ENCODE peak calls at places on chromosome 21, in five cellular contexts. Q is NT2/D1, S is HepG2, F is H1, K is GM12878. R is an unnamed sample.

GRCh38 chr21:40013001-40013735 is 145.9 kb downstream of the PCP4 start:
- DNase-seq in F (no peak), S (no peak), Q (no peak), K (no peak), R (no peak)

GRCh38 chr21:36732761-36733160 is 33.8 kb downstream of the SIM2 start:
- DNase-seq in S (no peak), Q (no peak), K (no peak), F (no peak), R (no peak)

GRCh38 chr21:25578070-25578961 is 29.0 kb downstream of the MRPL39 start:
- DNase-seq in F (no peak), Q (no peak), S (peak), K (peak), R (no peak)

GRCh38 chr21:36554411-36555157 is 74.7 kb upstream of the CLDN14 start:
- DNase-seq in K (no peak), F (peak), Q (peak), S (no peak), R (no peak)

GRCh38 chr21:39020751-39021474 is 162.3 kb downstream of the PSMG1 start:
- DNase-seq in K (no peak), S (peak), Q (no peak), F (no peak), R (no peak)

GRCh38 chr21:42395302-42395701 is 550 bp downstream of the TMPRSS3 start:
- DNase-seq in K (no peak), Q (no peak), S (no peak), F (no peak), R (no peak)

GRCh38 chr21:38402795-38403194 is 95.5 kb downstream of the ERG start:
- DNase-seq in Q (no peak), F (no peak), K (no peak), S (no peak), R (no peak)

GRCh38 chr21:36725793-36726386 is 27.0 kb downstream of the SIM2 start:
- DNase-seq in Q (no peak), F (no peak), K (no peak), S (no peak), R (no peak)

GRCh38 chr21:41966341-41966833 is 12.6 kb upstream of the C2CD2 start:
- DNase-seq in F (peak), S (no peak), Q (no peak), K (no peak), R (no peak)

GRCh38 chr21:19340303-19340702 is 936.7 kb upstream of the TMPRSS15 start:
- DNase-seq in S (no peak), Q (no peak), F (no peak), K (no peak), R (no peak)

GRCh38 chr21:42570841-42571387 is 57.3 kb downstream of the SLC37A1 start:
- DNase-seq in K (no peak), S (no peak), F (no peak), Q (no peak), R (no peak)

GRCh38 chr21:42513151-42513984 is at the start of gene SLC37A1:
- DNase-seq in K (no peak), Q (no peak), F (peak), S (no peak), R (peak)

GRCh38 chr21:38504056-38504455 is 5.8 kb upstream of the ERG start:
- DNase-seq in S (no peak), Q (no peak), F (no peak), K (no peak), R (no peak)

GRCh38 chr21:41897690-41898089 is 18.5 kb upstream of the PRDM15 start:
- DNase-seq in S (no peak), F (peak), Q (no peak), K (no peak), R (no peak)

GRCh38 chr21:17536381-17536780 is 23.5 kb downstream of the CXADR start:
- DNase-seq in K (no peak), F (no peak), Q (no peak), S (no peak), R (no peak)

GRCh38 chr21:38994014-38994413 is 188.3 kb downstream of the ETS2 start:
- DNase-seq in Q (no peak), K (no peak), F (no peak), S (no peak), R (no peak)

GRCh38 chr21:26769613-26770188 is 75.5 kb downstream of the ADAMTS1 start:
- DNase-seq in F (no peak), K (no peak), Q (no peak), S (no peak), R (peak)

GRCh38 chr21:41095983-41096382 is 72.0 kb upstream of the BACE2 start:
- DNase-seq in F (no peak), Q (no peak), S (no peak), K (no peak), R (no peak)

GRCh38 chr21:37878946-37879660 is 37.2 kb downstream of the KCNJ6 start:
- DNase-seq in Q (no peak), F (no peak), S (no peak), K (no peak), R (no peak)

GRCh38 chr21:38349111-38349746 is 92.4 kb downstream of the KCNJ15 start:
- DNase-seq in Q (no peak), F (no peak), S (no peak), K (no peak), R (no peak)

GRCh38 chr21:36549470-36549869 is 69.5 kb upstream of the CLDN14 start:
- DNase-seq in Q (no peak), F (peak), S (no peak), K (no peak), R (no peak)

GRCh38 chr21:28421716-28422480 is 570.8 kb downstream of the LTN1 start:
- DNase-seq in S (no peak), Q (no peak), F (no peak), K (no peak), R (no peak)

GRCh38 chr21:14773777-14774345 is 227.7 kb upstream of the SAMSN1 start:
- DNase-seq in S (peak), K (no peak), Q (peak), F (peak), R (peak)

GRCh38 chr21:37337831-37338230 is 28.7 kb upstream of the DYRK1A start:
- DNase-seq in S (no peak), Q (no peak), F (no peak), K (no peak), R (no peak)

GRCh38 chr21:36509966-36510742 is 30.2 kb upstream of the CLDN14 start:
- DNase-seq in S (no peak), K (no peak), Q (no peak), F (no peak), R (no peak)

GRCh38 chr21:26449161-26449560 is 123.9 kb downstream of the CYYR1 start:
- DNase-seq in F (no peak), Q (no peak), K (no peak), S (no peak), R (no peak)

GRCh38 chr21:16193758-16194606 is 464.2 kb downstream of the USP25 start:
- DNase-seq in Q (peak), K (no peak), F (no peak), S (no peak), R (peak)

GRCh38 chr21:25983745-25984144 is 186.8 kb downstream of the APP start:
- DNase-seq in S (no peak), K (no peak), F (no peak), Q (no peak), R (no peak)

GRCh38 chr21:29470397-29470796 is 171.7 kb downstream of the BACH1 start:
- DNase-seq in Q (no peak), S (peak), K (no peak), F (no peak), R (no peak)

GRCh38 chr21:16674949-16675348 is 837.9 kb upstream of the CXADR start:
- DNase-seq in F (no peak), S (no peak), Q (no peak), K (no peak), R (no peak)

GRCh38 chr21:18155508-18156193 is 89.0 kb upstream of the CHODL start:
- DNase-seq in S (no peak), K (no peak), Q (peak), F (no peak), R (no peak)

GRCh38 chr21:42098957-42099547 is 27.9 kb downstream of the UMODL1 start:
- DNase-seq in K (no peak), S (no peak), Q (no peak), F (no peak), R (no peak)

GRCh38 chr21:38221594-38221993 is 35.2 kb upstream of the KCNJ15 start:
- DNase-seq in Q (no peak), S (no peak), K (no peak), F (no peak), R (no peak)

GRCh38 chr21:35005077-35005476 is 44.0 kb downstream of the RUNX1 start:
- DNase-seq in K (no peak), S (no peak), F (no peak), Q (no peak), R (no peak)

GRCh38 chr21:35006771-35007170 is 42.3 kb downstream of the RUNX1 start:
- DNase-seq in K (no peak), F (no peak), S (no peak), Q (no peak), R (no peak)

GRCh38 chr21:35005825-35006224 is 43.3 kb downstream of the RUNX1 start:
- DNase-seq in F (no peak), S (no peak), K (no peak), Q (no peak), R (no peak)

GRCh38 chr21:35006248-35006647 is 42.9 kb downstream of the RUNX1 start:
- DNase-seq in Q (no peak), K (no peak), S (no peak), F (no peak), R (no peak)

DNA sequence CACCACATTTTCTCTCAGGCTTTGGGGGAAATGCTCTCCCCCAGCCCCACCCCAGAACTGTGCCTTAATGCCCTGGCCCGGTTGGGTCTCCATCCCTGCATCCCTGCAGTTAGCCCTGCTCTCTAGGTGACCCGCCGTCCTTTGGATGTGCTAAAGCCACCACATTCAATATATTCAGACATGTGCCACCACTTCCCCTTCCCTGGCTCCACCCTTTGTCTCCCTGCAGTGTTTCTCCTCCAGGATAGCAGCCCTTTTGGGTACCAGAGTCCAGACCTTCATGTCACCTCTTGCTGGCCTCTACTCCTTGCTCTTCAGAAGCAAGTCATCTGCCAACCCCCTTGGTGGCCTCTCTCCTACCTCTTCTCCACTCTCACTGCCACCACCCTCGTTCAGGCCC is 41.8 kb downstream of the RUNX1 start:
- DNase-seq in K (no peak), S (no peak), F (no peak), Q (no peak), R (no peak)
- TF ChIP-seq SUZ12 in K (no peak), S (no peak), F (no peak), Q (no peak), R (no peak)

DNA sequence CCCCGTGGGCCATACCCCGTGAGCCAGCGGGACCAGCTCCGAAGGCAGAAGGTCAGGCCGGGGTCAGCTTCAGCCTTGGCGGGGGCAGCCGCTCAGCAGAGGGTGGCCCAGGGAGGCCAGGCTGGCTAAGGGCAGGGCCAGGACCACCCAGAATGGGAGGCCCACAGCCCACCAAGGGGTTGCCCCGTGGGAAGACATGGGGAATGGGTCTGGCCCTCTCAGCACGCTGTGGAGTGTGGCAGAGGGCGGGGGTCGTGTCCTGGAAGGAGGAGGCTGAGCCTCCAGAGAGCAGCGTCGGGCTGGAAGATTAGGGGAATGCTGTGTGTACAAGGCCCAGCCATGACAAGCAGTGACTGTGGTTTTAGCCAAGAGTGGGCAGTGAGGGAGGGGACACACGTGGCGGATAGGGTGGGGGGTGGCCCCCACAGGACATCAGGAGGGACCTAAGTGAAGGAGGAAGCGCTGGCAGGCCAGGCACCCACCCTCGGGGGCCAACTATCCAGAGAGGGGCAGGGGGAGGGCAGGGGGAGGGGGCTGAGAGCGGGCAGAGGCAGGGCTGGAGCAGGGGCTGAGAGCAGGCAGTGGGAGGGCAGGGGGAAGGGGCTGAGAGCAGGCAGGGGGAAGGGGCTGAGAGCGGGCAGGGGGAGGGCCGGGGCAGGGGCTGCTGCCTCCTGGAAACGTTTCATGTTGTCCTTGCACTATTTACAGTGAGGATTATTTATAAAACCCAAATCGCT is 44.0 kb upstream of the POFUT2 start:
- DNase-seq in S (no peak), K (no peak), Q (no peak), F (no peak), R (no peak)
- TF ChIP-seq SUZ12 in S (no peak), K (no peak), Q (no peak), F (no peak), R (no peak)

GRCh38 chr21:34132202-34132601 is 58.8 kb downstream of the MRPS6 start:
- DNase-seq in K (no peak), F (peak), S (no peak), Q (no peak), R (no peak)

GRCh38 chr21:34129971-34130597 is 56.7 kb downstream of the MRPS6 start:
- DNase-seq in K (no peak), S (peak), Q (peak), F (peak), R (peak)

GRCh38 chr21:34131586-34131985 is 58.2 kb downstream of the MRPS6 start:
- DNase-seq in Q (no peak), F (no peak), S (no peak), K (no peak), R (no peak)

GRCh38 chr21:34129039-34129891 is 55.9 kb downstream of the MRPS6 start:
- DNase-seq in K (no peak), S (no peak), Q (peak), F (peak), R (peak)

GRCh38 chr21:34130598-34130985 is 57.2 kb downstream of the MRPS6 start:
- DNase-seq in F (no peak), Q (no peak), K (no peak), S (no peak), R (no peak)
- TF ChIP-seq SUZ12 in F (no peak), Q (no peak), K (no peak), S (no peak), R (no peak)

DNA sequence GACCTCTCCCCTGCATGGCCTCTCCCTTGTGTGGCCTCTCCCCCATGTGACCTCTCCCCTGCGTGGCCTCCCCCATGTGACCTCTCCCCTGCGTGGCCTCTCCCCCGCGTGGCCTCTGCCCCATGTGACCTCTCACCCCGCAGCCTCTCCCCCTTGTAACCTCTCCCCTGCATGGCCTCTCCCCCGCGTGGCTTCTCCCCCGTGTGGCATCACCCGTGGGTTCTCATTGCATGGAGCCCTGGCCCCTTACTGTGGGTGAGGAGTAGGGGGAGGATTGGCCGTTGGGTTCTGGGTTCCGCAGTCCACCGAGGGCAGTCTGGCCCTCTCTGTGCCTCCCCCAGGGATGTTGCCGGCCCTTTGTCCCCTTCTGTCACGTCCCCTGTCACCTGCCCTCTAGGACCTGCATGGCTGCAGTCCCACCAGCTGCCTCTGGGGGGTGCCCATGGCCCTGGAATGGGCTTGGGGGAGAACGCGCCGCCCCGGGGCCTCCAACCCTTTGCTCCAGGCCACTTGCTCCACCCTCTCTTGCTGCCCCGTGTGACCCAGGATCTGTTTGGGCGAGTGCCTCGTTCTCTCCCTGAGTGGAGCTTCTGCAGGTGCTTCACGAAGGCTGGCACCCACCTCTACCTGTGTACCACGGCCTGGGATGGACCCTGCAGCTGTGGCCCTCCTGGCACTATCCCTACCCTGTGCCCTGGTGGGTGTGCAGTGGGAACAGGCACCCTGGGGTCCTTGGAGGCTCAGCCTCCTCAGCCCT is 21.3 kb downstream of the RRP1 start:
- DNase-seq in S (peak), F (peak), Q (peak), K (peak), R (peak)
- TF ChIP-seq SUZ12 in S (no peak), F (no peak), Q (no peak), K (no peak), R (no peak)

DNA sequence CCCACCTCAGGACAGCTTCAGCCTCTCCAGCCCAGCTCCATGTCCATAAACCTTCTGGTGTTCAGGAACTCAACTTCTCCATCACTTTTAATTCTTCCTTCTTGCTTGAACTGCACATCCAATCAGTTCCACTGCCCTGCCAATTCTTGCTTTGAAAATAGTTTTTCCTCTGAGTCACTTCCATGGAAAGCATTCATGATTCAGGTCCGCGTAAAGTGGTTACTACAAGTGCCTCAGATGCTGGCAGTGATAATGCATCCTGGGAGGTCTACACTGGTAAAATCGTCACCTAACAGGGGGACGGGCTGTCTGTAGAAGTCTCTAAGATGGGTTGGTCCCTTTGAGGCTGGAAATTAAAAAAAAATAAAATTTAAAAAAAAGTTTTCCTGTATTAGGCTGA is 25.9 kb upstream of the RCAN1 start:
- DNase-seq in Q (no peak), K (no peak), F (peak), S (no peak), R (no peak)
- TF ChIP-seq SUZ12 in Q (no peak), K (no peak), F (no peak), S (no peak), R (no peak)

GRCh38 chr21:44058652-44058964 is 46.5 kb downstream of the TRAPPC10 start:
- DNase-seq in Q (no peak), F (no peak), K (no peak), S (no peak), R (no peak)
- TF ChIP-seq SUZ12 in Q (no peak), F (no peak), K (no peak), S (no peak), R (no peak)

DNA sequence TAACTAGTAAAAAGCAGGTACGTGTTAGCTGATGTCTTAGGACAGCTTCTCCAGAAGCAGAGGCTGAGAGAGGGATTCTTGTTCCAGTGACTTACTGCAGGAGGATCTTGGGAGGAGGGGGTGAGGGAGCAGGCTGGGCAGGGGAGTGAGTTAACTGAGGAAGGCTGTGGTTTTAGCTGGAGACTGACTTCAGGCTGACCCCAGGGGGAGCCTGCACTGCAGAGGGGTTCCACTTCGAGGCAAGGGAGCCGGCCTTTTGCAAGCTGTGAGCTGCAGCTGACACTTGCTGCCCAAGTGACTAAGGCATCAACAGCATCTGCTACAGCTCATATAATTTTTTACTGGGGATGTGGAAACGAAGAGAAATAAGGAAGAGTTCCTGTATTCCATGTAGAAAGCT is 50.4 kb upstream of the SOD1 start:
- DNase-seq in K (no peak), S (no peak), F (no peak), Q (peak), R (no peak)
- TF ChIP-seq SUZ12 in K (no peak), S (no peak), F (no peak), Q (no peak), R (no peak)

GRCh38 chr21:32549454-32549853 is 35.9 kb downstream of the TCP10L start:
- DNase-seq in K (no peak), S (no peak), F (no peak), Q (no peak), R (no peak)
- TF ChIP-seq SUZ12 in K (no peak), S (no peak), F (no peak), Q (no peak), R (no peak)

DNA sequence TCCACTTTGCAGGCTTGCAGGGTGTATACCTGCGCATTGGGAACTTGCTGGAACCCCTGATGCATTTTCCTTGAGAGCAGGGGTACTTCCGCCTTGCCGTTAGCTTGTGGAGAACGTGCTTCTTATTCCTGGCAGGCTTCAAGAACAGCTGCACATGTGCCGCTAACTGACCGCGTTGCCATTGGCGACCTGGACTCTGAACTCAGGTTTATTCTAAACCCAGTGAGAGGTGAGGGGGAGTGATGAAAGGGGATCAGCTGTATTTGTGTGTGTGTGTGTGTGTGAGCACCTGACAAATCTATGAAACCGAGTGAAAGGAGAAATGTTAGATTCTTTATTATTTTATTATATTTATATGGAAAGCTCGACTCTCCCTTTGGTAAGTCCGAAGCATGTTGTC is 128.6 kb downstream of the HUNK start:
- DNase-seq in Q (no peak), K (no peak), F (no peak), S (peak), R (no peak)
- TF ChIP-seq SUZ12 in Q (no peak), K (no peak), F (no peak), S (no peak), R (no peak)